ENCODE peak calls at places on chromosome 2, in ten cellular contexts. One of them, this sample, is unnamed.

GRCh38 chr2:119836455-119837142 is 76.9 kb downstream of the PTPN4 start:
- DNase-seq in skeletal muscle cell: no peak
- DNase-seq in fibroblast of gingiva: no peak
- DNase-seq in activated effector memory CD4-positive, alpha-beta T cell treated with anti-CD3 and anti-CD28 coated beads, Interleukin-2, amount 50 U/mL, for 16 hours: no peak
- DNase-seq in HEK293T: no peak
- DNase-seq in activated CD8-positive, alpha-beta memory T cell treated with anti-CD3 and anti-CD28 coated beads, Interleukin-2, amount 50 U/mL, for 4 hours: no peak
- DNase-seq in pancreas: no peak
- DNase-seq in Ammon's horn: no peak
- DNase-seq in stimulated activated CD8-positive, alpha-beta memory T cell treated with anti-CD3 and anti-CD28 coated beads, Interleukin-12 subunit alpha, Interleukin-12 subunit beta, amount 100 ng/mL, for 1 hour: no peak
- DNase-seq in ecto neural progenitor cell: no peak
- DNase-seq in this sample: no peak

GRCh38 chr2:64201086-64201627 is 56.9 kb upstream of the PELI1 start:
- DNase-seq in skeletal muscle cell: no peak
- DNase-seq in fibroblast of gingiva: peak; percentile 21
- DNase-seq in activated effector memory CD4-positive, alpha-beta T cell treated with anti-CD3 and anti-CD28 coated beads, Interleukin-2, amount 50 U/mL, for 16 hours: no peak
- DNase-seq in HEK293T: no peak
- DNase-seq in activated CD8-positive, alpha-beta memory T cell treated with anti-CD3 and anti-CD28 coated beads, Interleukin-2, amount 50 U/mL, for 4 hours: no peak
- DNase-seq in pancreas: no peak
- DNase-seq in Ammon's horn: no peak
- DNase-seq in stimulated activated CD8-positive, alpha-beta memory T cell treated with anti-CD3 and anti-CD28 coated beads, Interleukin-12 subunit alpha, Interleukin-12 subunit beta, amount 100 ng/mL, for 1 hour: no peak
- DNase-seq in ecto neural progenitor cell: no peak
- DNase-seq in this sample: no peak

GRCh38 chr2:33158482-33159003 is 211.8 kb downstream of the LTBP1 start:
- DNase-seq in skeletal muscle cell: peak; percentile 79
- DNase-seq in fibroblast of gingiva: peak; percentile 57
- DNase-seq in activated effector memory CD4-positive, alpha-beta T cell treated with anti-CD3 and anti-CD28 coated beads, Interleukin-2, amount 50 U/mL, for 16 hours: no peak
- DNase-seq in HEK293T: no peak
- DNase-seq in activated CD8-positive, alpha-beta memory T cell treated with anti-CD3 and anti-CD28 coated beads, Interleukin-2, amount 50 U/mL, for 4 hours: no peak
- DNase-seq in pancreas: no peak
- DNase-seq in Ammon's horn: no peak
- DNase-seq in stimulated activated CD8-positive, alpha-beta memory T cell treated with anti-CD3 and anti-CD28 coated beads, Interleukin-12 subunit alpha, Interleukin-12 subunit beta, amount 100 ng/mL, for 1 hour: no peak
- DNase-seq in ecto neural progenitor cell: no peak
- DNase-seq in this sample: no peak

GRCh38 chr2:64036343-64036742 is 17.1 kb upstream of the VPS54 start:
- DNase-seq in skeletal muscle cell: no peak
- DNase-seq in fibroblast of gingiva: peak; percentile 17
- DNase-seq in activated effector memory CD4-positive, alpha-beta T cell treated with anti-CD3 and anti-CD28 coated beads, Interleukin-2, amount 50 U/mL, for 16 hours: no peak
- DNase-seq in HEK293T: no peak
- DNase-seq in activated CD8-positive, alpha-beta memory T cell treated with anti-CD3 and anti-CD28 coated beads, Interleukin-2, amount 50 U/mL, for 4 hours: no peak
- DNase-seq in pancreas: no peak
- DNase-seq in Ammon's horn: no peak
- DNase-seq in stimulated activated CD8-positive, alpha-beta memory T cell treated with anti-CD3 and anti-CD28 coated beads, Interleukin-12 subunit alpha, Interleukin-12 subunit beta, amount 100 ng/mL, for 1 hour: no peak
- DNase-seq in ecto neural progenitor cell: no peak
- DNase-seq in this sample: no peak

GRCh38 chr2:108548221-108549003 is 14.1 kb downstream of the LIMS1 start:
- DNase-seq in skeletal muscle cell: no peak
- DNase-seq in fibroblast of gingiva: no peak
- DNase-seq in activated effector memory CD4-positive, alpha-beta T cell treated with anti-CD3 and anti-CD28 coated beads, Interleukin-2, amount 50 U/mL, for 16 hours: no peak
- DNase-seq in HEK293T: no peak
- DNase-seq in activated CD8-positive, alpha-beta memory T cell treated with anti-CD3 and anti-CD28 coated beads, Interleukin-2, amount 50 U/mL, for 4 hours: no peak
- DNase-seq in pancreas: no peak
- DNase-seq in Ammon's horn: no peak
- DNase-seq in stimulated activated CD8-positive, alpha-beta memory T cell treated with anti-CD3 and anti-CD28 coated beads, Interleukin-12 subunit alpha, Interleukin-12 subunit beta, amount 100 ng/mL, for 1 hour: no peak
- DNase-seq in ecto neural progenitor cell: no peak
- DNase-seq in this sample: no peak

GRCh38 chr2:44137872-44138551 is 30.7 kb upstream of the PPM1B start:
- DNase-seq in skeletal muscle cell: no peak
- DNase-seq in fibroblast of gingiva: no peak
- DNase-seq in activated effector memory CD4-positive, alpha-beta T cell treated with anti-CD3 and anti-CD28 coated beads, Interleukin-2, amount 50 U/mL, for 16 hours: no peak
- DNase-seq in HEK293T: no peak
- DNase-seq in activated CD8-positive, alpha-beta memory T cell treated with anti-CD3 and anti-CD28 coated beads, Interleukin-2, amount 50 U/mL, for 4 hours: no peak
- DNase-seq in pancreas: no peak
- DNase-seq in Ammon's horn: no peak
- DNase-seq in stimulated activated CD8-positive, alpha-beta memory T cell treated with anti-CD3 and anti-CD28 coated beads, Interleukin-12 subunit alpha, Interleukin-12 subunit beta, amount 100 ng/mL, for 1 hour: no peak
- DNase-seq in ecto neural progenitor cell: no peak
- DNase-seq in this sample: no peak

GRCh38 chr2:74250189-74250631 is 51.8 kb downstream of the MTHFD2 start:
- DNase-seq in skeletal muscle cell: no peak
- DNase-seq in fibroblast of gingiva: peak; percentile 20
- DNase-seq in activated effector memory CD4-positive, alpha-beta T cell treated with anti-CD3 and anti-CD28 coated beads, Interleukin-2, amount 50 U/mL, for 16 hours: peak; percentile 82
- DNase-seq in HEK293T: peak; percentile 72
- DNase-seq in activated CD8-positive, alpha-beta memory T cell treated with anti-CD3 and anti-CD28 coated beads, Interleukin-2, amount 50 U/mL, for 4 hours: peak; percentile 60
- DNase-seq in pancreas: no peak
- DNase-seq in Ammon's horn: peak; percentile 48
- DNase-seq in stimulated activated CD8-positive, alpha-beta memory T cell treated with anti-CD3 and anti-CD28 coated beads, Interleukin-12 subunit alpha, Interleukin-12 subunit beta, amount 100 ng/mL, for 1 hour: peak; percentile 22
- DNase-seq in ecto neural progenitor cell: no peak
- DNase-seq in this sample: no peak

GRCh38 chr2:95760839-95761525 is 169.2 kb downstream of the TRIM43 start:
- DNase-seq in skeletal muscle cell: peak; percentile 72
- DNase-seq in fibroblast of gingiva: peak; percentile 45
- DNase-seq in activated effector memory CD4-positive, alpha-beta T cell treated with anti-CD3 and anti-CD28 coated beads, Interleukin-2, amount 50 U/mL, for 16 hours: peak; percentile 50
- DNase-seq in HEK293T: no peak
- DNase-seq in activated CD8-positive, alpha-beta memory T cell treated with anti-CD3 and anti-CD28 coated beads, Interleukin-2, amount 50 U/mL, for 4 hours: no peak
- DNase-seq in pancreas: no peak
- DNase-seq in Ammon's horn: peak; percentile 51
- DNase-seq in stimulated activated CD8-positive, alpha-beta memory T cell treated with anti-CD3 and anti-CD28 coated beads, Interleukin-12 subunit alpha, Interleukin-12 subunit beta, amount 100 ng/mL, for 1 hour: no peak
- DNase-seq in ecto neural progenitor cell: no peak
- DNase-seq in this sample: no peak

GRCh38 chr2:238947920-238948710 is 100.2 kb downstream of the TWIST2 start:
- DNase-seq in skeletal muscle cell: peak; percentile 77
- DNase-seq in fibroblast of gingiva: peak; percentile 50
- DNase-seq in activated effector memory CD4-positive, alpha-beta T cell treated with anti-CD3 and anti-CD28 coated beads, Interleukin-2, amount 50 U/mL, for 16 hours: peak; percentile 43
- DNase-seq in HEK293T: no peak
- DNase-seq in activated CD8-positive, alpha-beta memory T cell treated with anti-CD3 and anti-CD28 coated beads, Interleukin-2, amount 50 U/mL, for 4 hours: no peak
- DNase-seq in pancreas: peak; percentile 10
- DNase-seq in Ammon's horn: peak; percentile 37
- DNase-seq in stimulated activated CD8-positive, alpha-beta memory T cell treated with anti-CD3 and anti-CD28 coated beads, Interleukin-12 subunit alpha, Interleukin-12 subunit beta, amount 100 ng/mL, for 1 hour: no peak
- DNase-seq in ecto neural progenitor cell: no peak
- DNase-seq in this sample: no peak

This sample was measured in SK-N-MC.